ENCODE peak calls at places on chromosomes 4 and X, in ten cellular contexts. M is ELR; P is posterior vena cava; V is NCI-H2029; E is activated naive CD4-positive, alpha-beta T cell treated with anti-CD3 and anti-CD28 coated beads for 36 hours; T is choroid plexus epithelial cell; R is NCI-H345; J is GM23248; H is D721Med; G is iPS DF 19.7. U is an unnamed sample.

GRCh38 chrX:19798423-19798822 is 89.0 kb downstream of the SH3KBP1 start:
- DNase-seq in M (peak), P (no peak), V (no peak), E (peak), T (no peak), R (no peak), J (no peak), H (no peak), G (no peak), U (no peak)

GRCh38 chr4:76590847-76591281 is 155.8 kb downstream of the SHROOM3 start:
- DNase-seq in M (peak), P (no peak), V (no peak), E (no peak), T (peak), R (no peak), J (peak), H (no peak), G (no peak), U (no peak)

GRCh38 chr4:26183017-26183416 is 137.8 kb upstream of the RBPJ start:
- DNase-seq in M (peak), P (no peak), V (no peak), E (no peak), T (peak), R (no peak), J (peak), H (no peak), G (no peak), U (no peak)

GRCh38 chr4:156615066-156615514 is 356.5 kb downstream of the PDGFC start:
- DNase-seq in M (peak), P (no peak), V (no peak), E (no peak), T (peak), R (no peak), J (peak), H (no peak), G (no peak), U (no peak)

GRCh38 chrX:71636438-71637252 is 18.3 kb upstream of the CXCR3 start:
- DNase-seq in M (peak), P (no peak), V (no peak), E (peak), T (no peak), R (peak), J (no peak), H (no peak), G (no peak), U (no peak)

GRCh38 chrX:18855919-18856644 is 127.8 kb downstream of the PHKA2 start:
- DNase-seq in M (peak), P (no peak), V (no peak), E (no peak), T (peak), R (no peak), J (peak), H (no peak), G (no peak), U (no peak)

GRCh38 chrX:15874672-15875071 is 20.1 kb upstream of the AP1S2 start:
- DNase-seq in M (no peak), P (no peak), V (no peak), E (no peak), T (no peak), R (no peak), J (no peak), H (no peak), G (no peak), U (no peak)

GRCh38 chrX:3425031-3425430 is 78.6 kb upstream of the MXRA5 start:
- DNase-seq in M (no peak), P (no peak), V (no peak), E (no peak), T (no peak), R (no peak), J (no peak), H (no peak), G (no peak), U (no peak)